ENCODE peak calls at places on chromosome 1, in five cellular contexts. O is HepG2, G is HCT116, H is A549, P is GM23338. S is an unnamed sample.

GRCh38 chr1:153928776-153929432 is 6.1 kb upstream of the GATAD2B start:
- DNase-seq in P (no peak), H (no peak), O (no peak), G (no peak), S (no peak)

GRCh38 chr1:1137256-1138045 is 21.6 kb upstream of the C1orf159 start:
- DNase-seq in O (no peak), P (no peak), H (no peak), G (no peak), S (peak; percentile 12)

GRCh38 chr1:33634806-33635205 is 162.4 kb downstream of the ZSCAN20 start:
- DNase-seq in O (peak; percentile 14), P (peak; percentile 87), G (peak; percentile 62), H (peak; percentile 35), S (peak; percentile 13)

GRCh38 chr1:153251087-153251486 is 8.4 kb upstream of the LORICRIN start:
- DNase-seq in H (no peak), G (no peak), O (no peak), P (no peak), S (no peak)

GRCh38 chr1:153616144-153616884 is at the start of gene S100A14:
- DNase-seq in O (no peak), P (no peak), G (peak; percentile 59), H (no peak), S (no peak)

GRCh38 chr1:161019767-161020572 is 982 bp downstream of the F11R start:
- DNase-seq in P (peak; percentile 42), H (no peak), O (no peak), G (no peak), S (peak; percentile 18)

GRCh38 chr1:1627842-1628655 is 3.9 kb upstream of the MMP23B start:
- DNase-seq in H (no peak), G (peak; percentile 48), P (peak; percentile 33), O (no peak), S (no peak)

GRCh38 chr1:201328576-201328975 is 45.3 kb downstream of the PKP1 start:
- DNase-seq in O (no peak), P (no peak), G (no peak), H (no peak), S (no peak)

GRCh38 chr1:228039986-228040385 is 33.2 kb downstream of the WNT3A start:
- DNase-seq in G (no peak), P (no peak), H (no peak), O (no peak), S (no peak)

GRCh38 chr1:116472431-116472961 is 98.3 kb downstream of the CD58 start:
- DNase-seq in O (peak; percentile 62), P (no peak), H (no peak), G (no peak), S (no peak)

GRCh38 chr1:84286071-84286470 is 15.4 kb upstream of the SAMD13 start:
- DNase-seq in O (no peak), P (no peak), H (peak; percentile 61), G (no peak), S (no peak)

GRCh38 chr1:154962238-154962678 is 676 bp upstream of the PYGO2 start:
- DNase-seq in O (no peak), H (peak; percentile 51), G (no peak), P (peak; percentile 60), S (no peak)

GRCh38 chr1:119010201-119010600 is 22.1 kb upstream of the TBX15 start:
- DNase-seq in H (no peak), P (no peak), O (no peak), G (no peak), S (no peak)

GRCh38 chr1:196450143-196450911 is 157.9 kb downstream of the KCNT2 start:
- DNase-seq in G (no peak), H (no peak), P (peak; percentile 9), O (no peak), S (no peak)

DNA sequence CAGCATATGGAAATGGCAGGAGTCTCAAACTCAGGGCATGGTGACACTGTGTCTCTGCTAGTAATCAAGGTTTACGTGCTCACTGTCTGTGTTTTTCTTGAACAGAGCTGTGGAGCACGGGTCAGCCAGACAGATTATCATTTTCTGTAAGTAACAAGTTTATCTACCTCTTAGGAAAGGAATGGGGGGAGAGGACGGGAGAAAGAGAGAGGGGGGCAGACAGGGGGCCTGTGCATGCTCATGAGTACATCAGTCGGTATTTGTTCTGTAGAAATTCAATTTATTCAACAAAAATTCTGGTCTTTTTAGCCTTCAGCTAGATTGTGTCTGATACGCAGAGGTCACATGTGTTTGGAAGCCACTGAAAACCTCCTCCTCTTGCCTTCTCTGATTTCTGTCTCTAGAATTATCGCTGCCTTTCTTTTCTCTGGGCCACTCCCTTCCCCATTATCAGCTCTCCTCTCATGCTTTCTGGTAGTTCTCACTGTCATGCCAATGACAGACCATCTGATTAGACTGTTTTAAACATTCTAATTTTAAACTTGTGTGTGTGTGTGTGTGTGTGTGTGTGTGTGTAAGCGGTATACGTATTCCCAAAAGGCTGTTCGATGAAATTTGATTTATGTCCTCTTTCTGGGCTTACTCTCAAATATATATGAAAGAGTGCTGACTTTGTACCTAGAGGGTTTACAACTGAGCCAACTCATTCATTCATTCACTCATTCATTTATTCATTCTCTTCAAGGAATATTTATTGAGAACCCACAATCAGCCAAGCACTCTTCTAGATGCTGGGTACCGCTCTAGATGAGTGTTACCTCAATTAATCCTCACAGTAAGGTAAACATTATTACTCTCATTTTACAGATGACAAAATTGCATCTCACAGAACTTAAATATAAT is 636.9 kb downstream of the KIF26B start:
- DNase-seq in O (no peak), G (no peak), P (no peak), H (no peak), S (no peak)
- H3K27ac ChIP-seq in O (no peak overlapping the region), G (no peak overlapping the region), P (no peak overlapping the region), H (no peak overlapping the region), S (no peak overlapping the region)

GRCh38 chr1:90046635-90047034 is 51.7 kb downstream of the ZNF326 start:
- DNase-seq in H (no peak), G (no peak), P (peak; percentile 13), O (no peak), S (no peak)

GRCh38 chr1:90043573-90043972 is 48.7 kb downstream of the ZNF326 start:
- DNase-seq in H (no peak), P (no peak), G (no peak), O (no peak), S (no peak)

GRCh38 chr1:90045853-90046563 is 51.1 kb downstream of the ZNF326 start:
- DNase-seq in G (peak; percentile 8), P (peak; percentile 67), H (peak; percentile 25), O (peak; percentile 11), S (no peak)

GRCh38 chr1:90044346-90044745 is 49.4 kb downstream of the ZNF326 start:
- DNase-seq in G (no peak), O (no peak), P (no peak), H (no peak), S (no peak)
- TF ChIP-seq CTCF in G (no peak), O (no peak), P (no peak), H (no peak), S (no peak)

GRCh38 chr1:41662656-41663437 is 178.4 kb upstream of the EDN2 start:
- DNase-seq in G (no peak), O (no peak), P (peak; percentile 54), H (peak; percentile 23), S (no peak)
- TF ChIP-seq REST in G (no peak), O (no peak), P (no peak), H (no peak), S (no peak)

DNA sequence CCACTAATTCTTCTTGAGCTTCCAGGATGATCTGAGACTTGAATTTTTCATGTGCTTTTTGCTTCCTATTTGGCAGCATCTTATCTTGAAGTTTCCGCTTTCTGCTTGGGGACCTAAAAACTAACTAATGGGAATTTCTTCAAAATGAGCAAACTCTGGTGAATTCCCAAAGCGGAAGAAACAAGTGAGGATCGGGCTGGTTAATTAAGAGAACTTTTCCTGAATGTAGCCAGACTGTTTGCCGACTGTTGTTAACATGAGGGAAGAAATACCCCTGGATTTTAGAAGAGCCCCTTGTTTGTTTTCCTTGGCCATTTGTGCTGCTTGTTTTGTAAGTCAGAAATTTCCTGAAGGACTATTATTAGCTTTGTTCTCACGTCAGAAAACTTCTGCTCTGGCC is 6.1 kb upstream of the SELE start:
- DNase-seq in H (no peak), G (no peak), P (no peak), O (no peak), S (no peak)
- H3K27ac ChIP-seq in H (no peak overlapping the region), G (no peak overlapping the region), P (no peak overlapping the region), O (no peak overlapping the region), S (no peak overlapping the region)

S was measured in HL-60.